ENCODE peak calls at places on chromosomes 6 and 20, in four cellular contexts. P is progenitor cell of endocrine pancreas; U is CD8-positive, alpha-beta T cell; I is ascending aorta. D is an unnamed sample.

GRCh38 chr20:51654495-51654894 is 112.0 kb upstream of the NFATC2 start:
- DNase-seq in U (no peak), I (no peak), P (no peak), D (no peak)

GRCh38 chr6:144149558-144149893 is 791 bp upstream of the STX11 start:
- DNase-seq in U (no peak), P (no peak), I (no peak), D (no peak)

GRCh38 chr6:10578718-10579117 is 57.6 kb downstream of the GCNT2 start:
- DNase-seq in U (no peak), P (no peak), I (no peak), D (no peak)

GRCh38 chr6:5550631-5551030 is 289.3 kb downstream of the FARS2 start:
- DNase-seq in P (no peak), I (no peak), U (no peak), D (no peak)

GRCh38 chr6:15675537-15676170 is 12.8 kb upstream of the DTNBP1 start:
- DNase-seq in P (no peak), I (no peak), U (no peak), D (no peak)

GRCh38 chr6:123489589-123489988 is 147.2 kb downstream of the TRDN start:
- DNase-seq in P (no peak), U (no peak), I (no peak), D (no peak)

GRCh38 chr20:833121-833449 is 430 bp upstream of the FAM110A start:
- DNase-seq in U (no peak), I (no peak), P (no peak), D (no peak)

GRCh38 chr6:129660346-129660676 is 49.7 kb downstream of the ARHGAP18 start:
- DNase-seq in U (no peak), P (no peak), I (no peak), D (no peak)

GRCh38 chr6:103191391-103192093 is 1668.2 kb downstream of the HACE1 start:
- DNase-seq in U (no peak), I (no peak), P (no peak), D (no peak)

GRCh38 chr20:38290829-38291581 is 13.0 kb upstream of the BPI start:
- DNase-seq in P (no peak), U (no peak), I (no peak), D (no peak)

GRCh38 chr6:131954775-131955107 is 3.6 kb upstream of the CCN2 start:
- DNase-seq in U (no peak), P (no peak), I (no peak), D (no peak)

GRCh38 chr6:53179961-53180651 is 31.5 kb upstream of the GCM1 start:
- DNase-seq in U (peak), I (no peak), P (no peak), D (no peak)

GRCh38 chr20:37309290-37309689 is 19.8 kb downstream of the MANBAL start:
- DNase-seq in I (no peak), P (no peak), U (no peak), D (no peak)

GRCh38 chr6:30725713-30726505 is 5.8 kb downstream of the TUBB start:
- DNase-seq in P (no peak), U (no peak), I (no peak), D (no peak)

GRCh38 chr20:3980260-3981131 is 34.9 kb downstream of the RNF24 start:
- DNase-seq in I (no peak), U (no peak), P (no peak), D (no peak)

GRCh38 chr6:111880181-111880944 is 7.1 kb upstream of the FYN start:
- DNase-seq in P (no peak), U (no peak), I (no peak), D (no peak)

GRCh38 chr6:119148102-119148824 is 69.8 kb upstream of the FAM184A start:
- DNase-seq in U (no peak), P (no peak), I (no peak), D (peak)

GRCh38 chr6:168675375-168675774 is 234.4 kb downstream of the SMOC2 start:
- DNase-seq in P (no peak), U (no peak), I (no peak), D (no peak)

GRCh38 chr6:142195862-142196536 is 48.9 kb downstream of the VTA1 start:
- DNase-seq in P (no peak), U (no peak), I (no peak), D (no peak)

GRCh38 chr20:36929290-36929689 is 22.2 kb downstream of the SAMHD1 start:
- DNase-seq in P (no peak), U (no peak), I (no peak), D (no peak)

GRCh38 chr6:111812080-111813038 is 60.9 kb downstream of the FYN start:
- DNase-seq in I (no peak), U (no peak), P (no peak), D (peak)

GRCh38 chr6:74603676-74604075 is 602.2 kb downstream of the COL12A1 start:
- DNase-seq in U (no peak), P (no peak), I (no peak), D (no peak)

GRCh38 chr6:138087549-138087948 is 19.7 kb downstream of the PERP start:
- DNase-seq in P (no peak), U (no peak), I (no peak), D (no peak)

GRCh38 chr6:128118401-128118800 is 217.5 kb upstream of the THEMIS start:
- DNase-seq in P (no peak), I (no peak), U (no peak), D (no peak)

GRCh38 chr6:158722176-158722729 is 72.4 kb downstream of the SYTL3 start:
- DNase-seq in I (no peak), P (no peak), U (no peak), D (no peak)

GRCh38 chr6:150492941-150493340 is 106.7 kb upstream of the PLEKHG1 start:
- DNase-seq in P (no peak), I (no peak), U (no peak), D (no peak)

GRCh38 chr6:81228912-81229540 is 523.5 kb downstream of the TENT5A start:
- DNase-seq in P (no peak), U (no peak), I (no peak), D (no peak)

GRCh38 chr6:130858498-130859160 is 31.4 kb downstream of the SMLR1 start:
- DNase-seq in U (no peak), P (no peak), I (no peak), D (no peak)

GRCh38 chr6:162442675-162443074 is 284.9 kb downstream of the PRKN start:
- DNase-seq in U (no peak), I (no peak), P (peak), D (no peak)

GRCh38 chr6:56764081-56764566 is 121.4 kb upstream of the DST start:
- DNase-seq in P (no peak), I (no peak), U (no peak), D (no peak)
- TF ChIP-seq CTCF in P (peak), I (peak), U (no peak), D (peak)

GRCh38 chr6:26273673-26274595 is 91.1 kb upstream of the BTN3A2 start:
- DNase-seq in I (no peak), P (no peak), U (no peak), D (no peak)

GRCh38 chr6:26276841-26277648 is 88.0 kb upstream of the BTN3A2 start:
- DNase-seq in U (no peak), P (no peak), I (no peak), D (no peak)

GRCh38 chr6:26272171-26272631 is 92.8 kb upstream of the BTN3A2 start:
- DNase-seq in U (peak), P (peak), I (no peak), D (no peak)

GRCh38 chr6:26271640-26272090 is 93.3 kb upstream of the BTN3A2 start:
- DNase-seq in P (no peak), U (no peak), I (no peak), D (no peak)

GRCh38 chr6:26275663-26276062 is 89.3 kb upstream of the BTN3A2 start:
- DNase-seq in U (no peak), P (no peak), I (no peak), D (no peak)
- TF ChIP-seq CTCF in U (no peak), P (no peak), I (no peak), D (no peak)

GRCh38 chr6:35727935-35728662 is 8.7 kb upstream of the ARMC12 start:
- DNase-seq in I (peak), U (peak), P (peak), D (no peak)
- TF ChIP-seq CTCF in I (no peak), U (no peak), P (no peak), D (no peak)

DNA sequence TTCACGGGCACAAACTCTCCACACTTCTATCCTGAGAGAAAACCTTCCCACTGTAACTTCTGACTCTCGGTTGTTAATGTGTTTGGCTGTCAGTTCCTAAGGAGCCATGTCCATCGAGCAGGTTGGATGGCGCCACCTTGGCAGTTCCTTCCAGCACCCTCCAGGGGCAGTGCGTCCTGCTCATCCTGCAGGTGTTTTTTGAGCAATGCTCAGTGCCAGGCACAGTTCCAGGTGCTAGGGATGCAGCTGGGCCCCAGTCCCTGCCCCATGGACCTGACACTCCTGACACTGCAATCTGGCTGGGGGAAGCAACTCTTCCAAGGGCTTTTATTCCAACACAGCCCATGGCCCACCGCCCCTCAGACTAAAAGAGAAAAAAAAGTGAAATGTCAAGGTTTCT is 376.4 kb downstream of the PREX1 start:
- DNase-seq in I (no peak), P (no peak), U (no peak), D (no peak)
- TF ChIP-seq CTCF in I (no peak), P (no peak), U (no peak), D (no peak)

GRCh38 chr6:46090115-46091079 is 39.4 kb upstream of the ENPP4 start:
- DNase-seq in I (no peak), U (peak), P (peak), D (peak)
- TF ChIP-seq CTCF in I (peak), U (peak), P (peak), D (peak)

D was measured in D721Med.